ENCODE peak calls at places on chromosomes 16 and 17, in four cellular contexts. Q is left ventricle myocardium superior; Z is activated CD4-positive, CD25-positive, alpha-beta regulatory T cell; C is cardiac fibroblast. B is an unnamed sample.

GRCh38 chr17:73703216-73703615 is 59.0 kb upstream of the SDK2 start:
- DNase-seq in Q (no peak), Z (no peak), C (no peak), B (no peak)

GRCh38 chr17:73196500-73196899 is 3.6 kb downstream of the COG1 start:
- DNase-seq in Q (peak; percentile 55), Z (no peak), C (peak; percentile 30), B (no peak)

GRCh38 chr17:79531696-79532095 is 79.2 kb downstream of the RBFOX3 start:
- DNase-seq in Q (no peak), Z (no peak), C (no peak), B (no peak)

GRCh38 chr16:84922351-84923135 is 88.8 kb downstream of the ZDHHC7 start:
- DNase-seq in Q (peak; percentile 92), Z (no peak), C (peak; percentile 51), B (no peak)

GRCh38 chr16:49574826-49575225 is 201.2 kb downstream of the C16orf78 start:
- DNase-seq in Q (no peak), Z (no peak), C (no peak), B (no peak)

GRCh38 chr16:73057369-73058210 is 9.7 kb upstream of the ZFHX3 start:
- DNase-seq in Q (peak; percentile 71), Z (no peak), C (peak; percentile 59), B (no peak)

GRCh38 chr17:21140911-21141310 is 14.1 kb downstream of the DHRS7B start:
- DNase-seq in Q (no peak), Z (no peak), C (no peak), B (no peak)

GRCh38 chr16:30535777-30536190 is 1.1 kb upstream of the ZNF747 start:
- DNase-seq in Q (peak; percentile 77), Z (peak; percentile 25), C (peak; percentile 82), B (no peak)

GRCh38 chr17:58525239-58525638 is 10.8 kb upstream of the MTMR4 start:
- DNase-seq in Q (peak; percentile 78), Z (no peak), C (peak; percentile 99), B (no peak)

GRCh38 chr16:1153480-1154160 is 714 bp downstream of the CACNA1H start:
- DNase-seq in Q (no peak), Z (no peak), C (no peak), B (no peak)

GRCh38 chr17:18854956-18855355 is 3.0 kb upstream of the PRPSAP2 start:
- DNase-seq in Q (no peak), Z (no peak), C (no peak), B (no peak)

GRCh38 chr16:25035494-25036405 is 20.6 kb upstream of the ARHGAP17 start:
- DNase-seq in Q (no peak), Z (no peak), C (no peak), B (no peak)

GRCh38 chr16:76955629-76956028 is 235.4 kb upstream of the MON1B start:
- DNase-seq in Q (no peak), Z (no peak), C (peak; percentile 18), B (no peak)

B was measured in activated gamma-delta T cell.